ENCODE peak calls at places on chromosomes 12 and 14, in nine cellular contexts. One of them, this sample, is unnamed.

GRCh38 chr12:132872975-132873421 is 14.4 kb downstream of the CHFR start:
- DNase-seq in left cardiac atrium: no peak
- DNase-seq in Right ventricle myocardium inferior: no peak
- DNase-seq in cardiac fibroblast: no peak
- DNase-seq in small intestine: no peak
- DNase-seq in AG08396: no peak
- DNase-seq in OCI-LY7: no peak
- DNase-seq in DMS79 treated with DMSO at 0.1 percent for 48 hours: no peak
- DNase-seq in stimulated activated CD4-positive, alpha-beta T cell treated with anti-CD3 and anti-CD28 coated beads, Interleukin-15, amount 100 ng/mL, for 24 hours: peak; percentile 41
- DNase-seq in this sample: no peak

GRCh38 chr14:55450124-55450523 is 9.7 kb upstream of the TBPL2 start:
- DNase-seq in DMS79 treated with DMSO at 0.1 percent for 48 hours: no peak
- DNase-seq in left cardiac atrium: no peak
- DNase-seq in small intestine: no peak
- DNase-seq in OCI-LY7: no peak
- DNase-seq in stimulated activated CD4-positive, alpha-beta T cell treated with anti-CD3 and anti-CD28 coated beads, Interleukin-15, amount 100 ng/mL, for 24 hours: no peak
- DNase-seq in Right ventricle myocardium inferior: no peak
- DNase-seq in cardiac fibroblast: no peak
- DNase-seq in AG08396: no peak
- DNase-seq in this sample: no peak

GRCh38 chr12:54725233-54725843 is 77.2 kb upstream of the DCD start:
- DNase-seq in AG08396: peak; percentile 15
- DNase-seq in cardiac fibroblast: peak; percentile 30
- DNase-seq in OCI-LY7: peak; percentile 5
- DNase-seq in stimulated activated CD4-positive, alpha-beta T cell treated with anti-CD3 and anti-CD28 coated beads, Interleukin-15, amount 100 ng/mL, for 24 hours: no peak
- DNase-seq in left cardiac atrium: no peak
- DNase-seq in DMS79 treated with DMSO at 0.1 percent for 48 hours: no peak
- DNase-seq in small intestine: peak; percentile 11
- DNase-seq in Right ventricle myocardium inferior: no peak
- DNase-seq in this sample: no peak

GRCh38 chr12:4159851-4160250 is 113.7 kb upstream of the CCND2 start:
- DNase-seq in left cardiac atrium: no peak
- DNase-seq in AG08396: no peak
- DNase-seq in OCI-LY7: no peak
- DNase-seq in stimulated activated CD4-positive, alpha-beta T cell treated with anti-CD3 and anti-CD28 coated beads, Interleukin-15, amount 100 ng/mL, for 24 hours: no peak
- DNase-seq in cardiac fibroblast: no peak
- DNase-seq in DMS79 treated with DMSO at 0.1 percent for 48 hours: no peak
- DNase-seq in small intestine: no peak
- DNase-seq in Right ventricle myocardium inferior: no peak
- DNase-seq in this sample: no peak

GRCh38 chr14:36222952-36223468 is 46.5 kb upstream of the PTCSC3 start:
- DNase-seq in DMS79 treated with DMSO at 0.1 percent for 48 hours: no peak
- DNase-seq in Right ventricle myocardium inferior: no peak
- DNase-seq in small intestine: no peak
- DNase-seq in stimulated activated CD4-positive, alpha-beta T cell treated with anti-CD3 and anti-CD28 coated beads, Interleukin-15, amount 100 ng/mL, for 24 hours: no peak
- DNase-seq in AG08396: no peak
- DNase-seq in cardiac fibroblast: no peak
- DNase-seq in OCI-LY7: no peak
- DNase-seq in left cardiac atrium: no peak
- DNase-seq in this sample: no peak

GRCh38 chr12:8953773-8954402 is 4.4 kb upstream of the M6PR start:
- DNase-seq in Right ventricle myocardium inferior: no peak
- DNase-seq in small intestine: peak; percentile 58
- DNase-seq in OCI-LY7: no peak
- DNase-seq in left cardiac atrium: no peak
- DNase-seq in DMS79 treated with DMSO at 0.1 percent for 48 hours: no peak
- DNase-seq in cardiac fibroblast: no peak
- DNase-seq in AG08396: no peak
- DNase-seq in stimulated activated CD4-positive, alpha-beta T cell treated with anti-CD3 and anti-CD28 coated beads, Interleukin-15, amount 100 ng/mL, for 24 hours: peak; percentile 62
- DNase-seq in this sample: no peak

GRCh38 chr12:95230313-95230712 is 12.7 kb downstream of the VEZT start:
- DNase-seq in AG08396: no peak
- DNase-seq in OCI-LY7: no peak
- DNase-seq in DMS79 treated with DMSO at 0.1 percent for 48 hours: no peak
- DNase-seq in left cardiac atrium: no peak
- DNase-seq in small intestine: no peak
- DNase-seq in cardiac fibroblast: no peak
- DNase-seq in Right ventricle myocardium inferior: no peak
- DNase-seq in stimulated activated CD4-positive, alpha-beta T cell treated with anti-CD3 and anti-CD28 coated beads, Interleukin-15, amount 100 ng/mL, for 24 hours: no peak
- DNase-seq in this sample: no peak

GRCh38 chr12:48053122-48053521 is 48.8 kb upstream of the COL2A1 start:
- DNase-seq in DMS79 treated with DMSO at 0.1 percent for 48 hours: no peak
- DNase-seq in small intestine: no peak
- DNase-seq in cardiac fibroblast: no peak
- DNase-seq in AG08396: no peak
- DNase-seq in OCI-LY7: no peak
- DNase-seq in Right ventricle myocardium inferior: no peak
- DNase-seq in left cardiac atrium: no peak
- DNase-seq in stimulated activated CD4-positive, alpha-beta T cell treated with anti-CD3 and anti-CD28 coated beads, Interleukin-15, amount 100 ng/mL, for 24 hours: no peak
- DNase-seq in this sample: peak; percentile 88

GRCh38 chr12:24780969-24781368 is 167.9 kb downstream of the BCAT1 start:
- DNase-seq in DMS79 treated with DMSO at 0.1 percent for 48 hours: no peak
- DNase-seq in Right ventricle myocardium inferior: no peak
- DNase-seq in OCI-LY7: peak; percentile 27
- DNase-seq in left cardiac atrium: no peak
- DNase-seq in AG08396: peak; percentile 8
- DNase-seq in stimulated activated CD4-positive, alpha-beta T cell treated with anti-CD3 and anti-CD28 coated beads, Interleukin-15, amount 100 ng/mL, for 24 hours: no peak
- DNase-seq in cardiac fibroblast: peak; percentile 45
- DNase-seq in small intestine: no peak
- DNase-seq in this sample: no peak

GRCh38 chr12:66168410-66168809 is 1.4 kb downstream of the TMBIM4 start:
- DNase-seq in AG08396: no peak
- DNase-seq in OCI-LY7: peak; percentile 37
- DNase-seq in cardiac fibroblast: no peak
- DNase-seq in stimulated activated CD4-positive, alpha-beta T cell treated with anti-CD3 and anti-CD28 coated beads, Interleukin-15, amount 100 ng/mL, for 24 hours: no peak
- DNase-seq in Right ventricle myocardium inferior: no peak
- DNase-seq in small intestine: no peak
- DNase-seq in DMS79 treated with DMSO at 0.1 percent for 48 hours: no peak
- DNase-seq in left cardiac atrium: no peak
- DNase-seq in this sample: no peak